ENCODE peak calls at places on chromosomes 16 and 17, in ten cellular contexts. One of them, this sample, is unnamed.

GRCh38 chr17:81479175-81479574 is 33.4 kb downstream of the ACTG1 start:
- DNase-seq in stimulated activated CD4-positive, alpha-beta T cell treated with anti-CD3 and anti-CD28 coated beads, Interleukin-1b, Interleukin-23, amount 100 ng/mL, for 24 hours: no peak
- DNase-seq in neuronal stem cell: no peak
- DNase-seq in HFF-Myc: no peak
- DNase-seq in NCI-H460: no peak
- DNase-seq in stimulated activated CD8-positive, alpha-beta memory T cell treated with anti-CD3 and anti-CD28 coated beads, Interleukin-2, amount 100 ng/mL, for 48 hours: no peak
- DNase-seq in testis: no peak
- DNase-seq in cardiac fibroblast: no peak
- DNase-seq in HepG2: no peak
- DNase-seq in AG08396: no peak
- DNase-seq in this sample: no peak

GRCh38 chr17:78925234-78925633 is at the start of gene TIMP2:
- DNase-seq in stimulated activated CD4-positive, alpha-beta T cell treated with anti-CD3 and anti-CD28 coated beads, Interleukin-1b, Interleukin-23, amount 100 ng/mL, for 24 hours: peak
- DNase-seq in neuronal stem cell: peak
- DNase-seq in HFF-Myc: peak
- DNase-seq in NCI-H460: peak
- DNase-seq in stimulated activated CD8-positive, alpha-beta memory T cell treated with anti-CD3 and anti-CD28 coated beads, Interleukin-2, amount 100 ng/mL, for 48 hours: peak
- DNase-seq in testis: peak
- DNase-seq in cardiac fibroblast: peak
- DNase-seq in HepG2: peak
- DNase-seq in AG08396: peak
- DNase-seq in this sample: peak

GRCh38 chr16:47377156-47377555 is 83.7 kb downstream of the ITFG1 start:
- DNase-seq in stimulated activated CD4-positive, alpha-beta T cell treated with anti-CD3 and anti-CD28 coated beads, Interleukin-1b, Interleukin-23, amount 100 ng/mL, for 24 hours: no peak
- DNase-seq in neuronal stem cell: no peak
- DNase-seq in HFF-Myc: no peak
- DNase-seq in NCI-H460: peak
- DNase-seq in stimulated activated CD8-positive, alpha-beta memory T cell treated with anti-CD3 and anti-CD28 coated beads, Interleukin-2, amount 100 ng/mL, for 48 hours: no peak
- DNase-seq in testis: no peak
- DNase-seq in cardiac fibroblast: no peak
- DNase-seq in HepG2: no peak
- DNase-seq in AG08396: peak
- DNase-seq in this sample: no peak

GRCh38 chr17:45098081-45098868 is 34.0 kb downstream of the PLCD3 start:
- DNase-seq in stimulated activated CD4-positive, alpha-beta T cell treated with anti-CD3 and anti-CD28 coated beads, Interleukin-1b, Interleukin-23, amount 100 ng/mL, for 24 hours: no peak
- DNase-seq in neuronal stem cell: no peak
- DNase-seq in HFF-Myc: no peak
- DNase-seq in NCI-H460: no peak
- DNase-seq in stimulated activated CD8-positive, alpha-beta memory T cell treated with anti-CD3 and anti-CD28 coated beads, Interleukin-2, amount 100 ng/mL, for 48 hours: no peak
- DNase-seq in testis: no peak
- DNase-seq in cardiac fibroblast: no peak
- DNase-seq in HepG2: no peak
- DNase-seq in AG08396: no peak
- DNase-seq in this sample: no peak

GRCh38 chr16:83958842-83959565 is 6.0 kb downstream of the OSGIN1 start:
- DNase-seq in stimulated activated CD4-positive, alpha-beta T cell treated with anti-CD3 and anti-CD28 coated beads, Interleukin-1b, Interleukin-23, amount 100 ng/mL, for 24 hours: no peak
- DNase-seq in neuronal stem cell: no peak
- DNase-seq in HFF-Myc: no peak
- DNase-seq in NCI-H460: no peak
- DNase-seq in stimulated activated CD8-positive, alpha-beta memory T cell treated with anti-CD3 and anti-CD28 coated beads, Interleukin-2, amount 100 ng/mL, for 48 hours: no peak
- DNase-seq in testis: no peak
- DNase-seq in cardiac fibroblast: no peak
- DNase-seq in HepG2: no peak
- DNase-seq in AG08396: no peak
- DNase-seq in this sample: no peak

GRCh38 chr17:83196088-83196765 is 116.8 kb downstream of the METRNL start:
- DNase-seq in stimulated activated CD4-positive, alpha-beta T cell treated with anti-CD3 and anti-CD28 coated beads, Interleukin-1b, Interleukin-23, amount 100 ng/mL, for 24 hours: no peak
- DNase-seq in neuronal stem cell: no peak
- DNase-seq in HFF-Myc: no peak
- DNase-seq in NCI-H460: no peak
- DNase-seq in stimulated activated CD8-positive, alpha-beta memory T cell treated with anti-CD3 and anti-CD28 coated beads, Interleukin-2, amount 100 ng/mL, for 48 hours: no peak
- DNase-seq in testis: peak
- DNase-seq in cardiac fibroblast: peak
- DNase-seq in HepG2: no peak
- DNase-seq in AG08396: no peak
- DNase-seq in this sample: no peak

GRCh38 chr16:62036101-62036806 is at the start of gene CDH8:
- DNase-seq in stimulated activated CD4-positive, alpha-beta T cell treated with anti-CD3 and anti-CD28 coated beads, Interleukin-1b, Interleukin-23, amount 100 ng/mL, for 24 hours: no peak
- DNase-seq in neuronal stem cell: peak
- DNase-seq in HFF-Myc: no peak
- DNase-seq in NCI-H460: no peak
- DNase-seq in stimulated activated CD8-positive, alpha-beta memory T cell treated with anti-CD3 and anti-CD28 coated beads, Interleukin-2, amount 100 ng/mL, for 48 hours: no peak
- DNase-seq in testis: peak
- DNase-seq in cardiac fibroblast: peak
- DNase-seq in HepG2: no peak
- DNase-seq in AG08396: no peak
- DNase-seq in this sample: no peak

GRCh38 chr17:76912585-76912984 is 44.4 kb downstream of the MGAT5B start:
- DNase-seq in stimulated activated CD4-positive, alpha-beta T cell treated with anti-CD3 and anti-CD28 coated beads, Interleukin-1b, Interleukin-23, amount 100 ng/mL, for 24 hours: no peak
- DNase-seq in neuronal stem cell: no peak
- DNase-seq in HFF-Myc: no peak
- DNase-seq in NCI-H460: no peak
- DNase-seq in stimulated activated CD8-positive, alpha-beta memory T cell treated with anti-CD3 and anti-CD28 coated beads, Interleukin-2, amount 100 ng/mL, for 48 hours: no peak
- DNase-seq in testis: no peak
- DNase-seq in cardiac fibroblast: no peak
- DNase-seq in HepG2: no peak
- DNase-seq in AG08396: no peak
- DNase-seq in this sample: no peak

GRCh38 chr16:23695756-23696155 is 17.1 kb downstream of the PLK1 start:
- DNase-seq in stimulated activated CD4-positive, alpha-beta T cell treated with anti-CD3 and anti-CD28 coated beads, Interleukin-1b, Interleukin-23, amount 100 ng/mL, for 24 hours: no peak
- DNase-seq in neuronal stem cell: no peak
- DNase-seq in HFF-Myc: no peak
- DNase-seq in NCI-H460: no peak
- DNase-seq in stimulated activated CD8-positive, alpha-beta memory T cell treated with anti-CD3 and anti-CD28 coated beads, Interleukin-2, amount 100 ng/mL, for 48 hours: no peak
- DNase-seq in testis: no peak
- DNase-seq in cardiac fibroblast: no peak
- DNase-seq in HepG2: no peak
- DNase-seq in AG08396: no peak
- DNase-seq in this sample: no peak

GRCh38 chr17:21143695-21144094 is 16.9 kb downstream of the DHRS7B start:
- DNase-seq in stimulated activated CD4-positive, alpha-beta T cell treated with anti-CD3 and anti-CD28 coated beads, Interleukin-1b, Interleukin-23, amount 100 ng/mL, for 24 hours: no peak
- DNase-seq in neuronal stem cell: no peak
- DNase-seq in HFF-Myc: no peak
- DNase-seq in NCI-H460: no peak
- DNase-seq in stimulated activated CD8-positive, alpha-beta memory T cell treated with anti-CD3 and anti-CD28 coated beads, Interleukin-2, amount 100 ng/mL, for 48 hours: no peak
- DNase-seq in testis: no peak
- DNase-seq in cardiac fibroblast: no peak
- DNase-seq in HepG2: no peak
- DNase-seq in AG08396: no peak
- DNase-seq in this sample: no peak

GRCh38 chr17:19647697-19648474 is 665 bp upstream of the ALDH3A2 start:
- DNase-seq in stimulated activated CD4-positive, alpha-beta T cell treated with anti-CD3 and anti-CD28 coated beads, Interleukin-1b, Interleukin-23, amount 100 ng/mL, for 24 hours: peak
- DNase-seq in neuronal stem cell: peak
- DNase-seq in HFF-Myc: no peak
- DNase-seq in NCI-H460: peak
- DNase-seq in stimulated activated CD8-positive, alpha-beta memory T cell treated with anti-CD3 and anti-CD28 coated beads, Interleukin-2, amount 100 ng/mL, for 48 hours: peak
- DNase-seq in testis: peak
- DNase-seq in cardiac fibroblast: peak
- DNase-seq in HepG2: peak
- DNase-seq in AG08396: peak
- DNase-seq in this sample: peak

GRCh38 chr17:49990921-49991320 is 4.1 kb downstream of the DLX3 start:
- DNase-seq in stimulated activated CD4-positive, alpha-beta T cell treated with anti-CD3 and anti-CD28 coated beads, Interleukin-1b, Interleukin-23, amount 100 ng/mL, for 24 hours: no peak
- DNase-seq in neuronal stem cell: no peak
- DNase-seq in HFF-Myc: no peak
- DNase-seq in NCI-H460: no peak
- DNase-seq in stimulated activated CD8-positive, alpha-beta memory T cell treated with anti-CD3 and anti-CD28 coated beads, Interleukin-2, amount 100 ng/mL, for 48 hours: no peak
- DNase-seq in testis: no peak
- DNase-seq in cardiac fibroblast: no peak
- DNase-seq in HepG2: no peak
- DNase-seq in AG08396: peak
- DNase-seq in this sample: no peak

GRCh38 chr17:11980813-11981212 is 16.5 kb downstream of the ZNF18 start:
- DNase-seq in stimulated activated CD4-positive, alpha-beta T cell treated with anti-CD3 and anti-CD28 coated beads, Interleukin-1b, Interleukin-23, amount 100 ng/mL, for 24 hours: no peak
- DNase-seq in neuronal stem cell: no peak
- DNase-seq in HFF-Myc: no peak
- DNase-seq in NCI-H460: no peak
- DNase-seq in stimulated activated CD8-positive, alpha-beta memory T cell treated with anti-CD3 and anti-CD28 coated beads, Interleukin-2, amount 100 ng/mL, for 48 hours: no peak
- DNase-seq in testis: no peak
- DNase-seq in cardiac fibroblast: peak
- DNase-seq in HepG2: no peak
- DNase-seq in AG08396: no peak
- DNase-seq in this sample: no peak

GRCh38 chr16:47358816-47359215 is 102.0 kb downstream of the ITFG1 start:
- DNase-seq in stimulated activated CD4-positive, alpha-beta T cell treated with anti-CD3 and anti-CD28 coated beads, Interleukin-1b, Interleukin-23, amount 100 ng/mL, for 24 hours: no peak
- DNase-seq in neuronal stem cell: no peak
- DNase-seq in HFF-Myc: no peak
- DNase-seq in NCI-H460: no peak
- DNase-seq in stimulated activated CD8-positive, alpha-beta memory T cell treated with anti-CD3 and anti-CD28 coated beads, Interleukin-2, amount 100 ng/mL, for 48 hours: no peak
- DNase-seq in testis: no peak
- DNase-seq in cardiac fibroblast: peak
- DNase-seq in HepG2: no peak
- DNase-seq in AG08396: peak
- DNase-seq in this sample: no peak

GRCh38 chr17:27247071-27247957 is 46.6 kb upstream of the WSB1 start:
- DNase-seq in stimulated activated CD4-positive, alpha-beta T cell treated with anti-CD3 and anti-CD28 coated beads, Interleukin-1b, Interleukin-23, amount 100 ng/mL, for 24 hours: no peak
- DNase-seq in neuronal stem cell: no peak
- DNase-seq in HFF-Myc: no peak
- DNase-seq in NCI-H460: peak
- DNase-seq in stimulated activated CD8-positive, alpha-beta memory T cell treated with anti-CD3 and anti-CD28 coated beads, Interleukin-2, amount 100 ng/mL, for 48 hours: no peak
- DNase-seq in testis: peak
- DNase-seq in cardiac fibroblast: peak
- DNase-seq in HepG2: peak
- DNase-seq in AG08396: peak
- DNase-seq in this sample: no peak

GRCh38 chr16:64621616-64622015 is 500.2 kb downstream of the CDH11 start:
- DNase-seq in stimulated activated CD4-positive, alpha-beta T cell treated with anti-CD3 and anti-CD28 coated beads, Interleukin-1b, Interleukin-23, amount 100 ng/mL, for 24 hours: no peak
- DNase-seq in neuronal stem cell: no peak
- DNase-seq in HFF-Myc: no peak
- DNase-seq in NCI-H460: no peak
- DNase-seq in stimulated activated CD8-positive, alpha-beta memory T cell treated with anti-CD3 and anti-CD28 coated beads, Interleukin-2, amount 100 ng/mL, for 48 hours: no peak
- DNase-seq in testis: no peak
- DNase-seq in cardiac fibroblast: peak
- DNase-seq in HepG2: no peak
- DNase-seq in AG08396: no peak
- DNase-seq in this sample: no peak

GRCh38 chr17:58741121-58741625 is 14.5 kb upstream of the PPM1E start:
- DNase-seq in stimulated activated CD4-positive, alpha-beta T cell treated with anti-CD3 and anti-CD28 coated beads, Interleukin-1b, Interleukin-23, amount 100 ng/mL, for 24 hours: no peak
- DNase-seq in neuronal stem cell: no peak
- DNase-seq in HFF-Myc: no peak
- DNase-seq in NCI-H460: peak
- DNase-seq in stimulated activated CD8-positive, alpha-beta memory T cell treated with anti-CD3 and anti-CD28 coated beads, Interleukin-2, amount 100 ng/mL, for 48 hours: no peak
- DNase-seq in testis: no peak
- DNase-seq in cardiac fibroblast: peak
- DNase-seq in HepG2: peak
- DNase-seq in AG08396: no peak
- DNase-seq in this sample: no peak

GRCh38 chr16:75097941-75098897 is 18.4 kb downstream of the LDHD start:
- DNase-seq in stimulated activated CD4-positive, alpha-beta T cell treated with anti-CD3 and anti-CD28 coated beads, Interleukin-1b, Interleukin-23, amount 100 ng/mL, for 24 hours: peak
- DNase-seq in neuronal stem cell: no peak
- DNase-seq in HFF-Myc: no peak
- DNase-seq in NCI-H460: no peak
- DNase-seq in stimulated activated CD8-positive, alpha-beta memory T cell treated with anti-CD3 and anti-CD28 coated beads, Interleukin-2, amount 100 ng/mL, for 48 hours: peak
- DNase-seq in testis: no peak
- DNase-seq in cardiac fibroblast: no peak
- DNase-seq in HepG2: no peak
- DNase-seq in AG08396: no peak
- DNase-seq in this sample: peak

GRCh38 chr17:47622179-47622549 is 27.6 kb upstream of the KPNB1 start:
- DNase-seq in stimulated activated CD4-positive, alpha-beta T cell treated with anti-CD3 and anti-CD28 coated beads, Interleukin-1b, Interleukin-23, amount 100 ng/mL, for 24 hours: no peak
- DNase-seq in neuronal stem cell: no peak
- DNase-seq in HFF-Myc: no peak
- DNase-seq in NCI-H460: peak
- DNase-seq in stimulated activated CD8-positive, alpha-beta memory T cell treated with anti-CD3 and anti-CD28 coated beads, Interleukin-2, amount 100 ng/mL, for 48 hours: no peak
- DNase-seq in testis: no peak
- DNase-seq in cardiac fibroblast: no peak
- DNase-seq in HepG2: no peak
- DNase-seq in AG08396: no peak
- DNase-seq in this sample: no peak

GRCh38 chr16:58636474-58636873 is 6.8 kb upstream of the CNOT1 start:
- DNase-seq in stimulated activated CD4-positive, alpha-beta T cell treated with anti-CD3 and anti-CD28 coated beads, Interleukin-1b, Interleukin-23, amount 100 ng/mL, for 24 hours: no peak
- DNase-seq in neuronal stem cell: no peak
- DNase-seq in HFF-Myc: no peak
- DNase-seq in NCI-H460: no peak
- DNase-seq in stimulated activated CD8-positive, alpha-beta memory T cell treated with anti-CD3 and anti-CD28 coated beads, Interleukin-2, amount 100 ng/mL, for 48 hours: no peak
- DNase-seq in testis: no peak
- DNase-seq in cardiac fibroblast: no peak
- DNase-seq in HepG2: peak
- DNase-seq in AG08396: no peak
- DNase-seq in this sample: no peak

GRCh38 chr17:71022758-71023157 is 853.4 kb downstream of the KCNJ2 start:
- DNase-seq in stimulated activated CD4-positive, alpha-beta T cell treated with anti-CD3 and anti-CD28 coated beads, Interleukin-1b, Interleukin-23, amount 100 ng/mL, for 24 hours: no peak
- DNase-seq in neuronal stem cell: no peak
- DNase-seq in HFF-Myc: no peak
- DNase-seq in NCI-H460: no peak
- DNase-seq in stimulated activated CD8-positive, alpha-beta memory T cell treated with anti-CD3 and anti-CD28 coated beads, Interleukin-2, amount 100 ng/mL, for 48 hours: no peak
- DNase-seq in testis: no peak
- DNase-seq in cardiac fibroblast: no peak
- DNase-seq in HepG2: no peak
- DNase-seq in AG08396: no peak
- DNase-seq in this sample: no peak